ENCODE peak calls at places on chromosomes 7 and 10, in four cellular contexts. Q is H1, P is K562, E is HepG2. T is an unnamed sample.

GRCh38 chr7:138142583-138143201 is 66.4 kb downstream of the AKR1D1 start:
- DNase-seq in Q (no peak), P (no peak), E (no peak), T (no peak)

GRCh38 chr10:132536964-132537712 is 449 bp upstream of the INPP5A start:
- DNase-seq in Q (peak; percentile 100), P (peak; percentile 97), E (peak; percentile 95), T (peak; percentile 84)

GRCh38 chr7:24762771-24763170 is 5.5 kb upstream of the GSDME start:
- DNase-seq in Q (no peak), P (no peak), E (no peak), T (no peak)

GRCh38 chr7:16891874-16892620 is 10.3 kb upstream of the AGR3 start:
- DNase-seq in Q (no peak), P (no peak), E (no peak), T (no peak)

GRCh38 chr7:22137026-22137425 is 191.3 kb upstream of the CDCA7L start:
- DNase-seq in Q (no peak), P (no peak), E (no peak), T (no peak)

GRCh38 chr7:102875700-102876192 is 37.1 kb upstream of the LRRC17 start:
- DNase-seq in Q (no peak), P (peak; percentile 32), E (peak; percentile 82), T (no peak)

GRCh38 chr10:130108934-130109604 is 1.6 kb downstream of the C10orf143 start:
- DNase-seq in Q (no peak), P (no peak), E (no peak), T (no peak)

GRCh38 chr10:19832624-19833507 is 16.6 kb downstream of the PLXDC2 start:
- DNase-seq in Q (no peak), P (no peak), E (no peak), T (no peak)

GRCh38 chr7:8434290-8435002 is 1.0 kb downstream of the NXPH1 start:
- DNase-seq in Q (peak; percentile 79), P (no peak), E (no peak), T (no peak)

GRCh38 chr10:58578366-58578765 is 65.7 kb downstream of the BICC1 start:
- DNase-seq in Q (no peak), P (no peak), E (no peak), T (no peak)

GRCh38 chr10:98029149-98030092 is 1.0 kb downstream of the CRTAC1 start:
- DNase-seq in Q (peak; percentile 61), P (no peak), E (no peak), T (no peak)

DNA sequence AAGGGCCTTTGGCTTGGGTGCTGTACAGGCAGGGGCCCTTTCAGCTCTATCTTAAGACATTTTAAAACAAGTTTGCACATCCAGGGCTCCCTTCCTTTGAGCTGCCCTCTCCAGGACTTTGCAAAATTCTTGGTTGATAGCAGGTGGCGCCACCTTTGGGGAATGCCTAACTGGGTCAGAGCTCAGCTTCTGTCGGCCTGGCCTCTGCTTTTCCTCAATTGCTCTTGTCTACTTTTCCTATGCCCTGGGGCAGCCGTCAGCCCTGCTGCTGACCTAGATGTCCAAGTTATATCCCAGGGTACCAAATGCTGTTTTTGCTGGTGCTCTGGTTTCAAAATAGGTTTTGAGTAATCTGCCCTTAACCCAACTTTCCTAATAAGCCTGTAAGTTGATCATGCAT is 65.8 kb downstream of the APBB1IP start:
- DNase-seq in Q (peak; percentile 55), P (no peak), E (no peak), T (no peak)
- TF ChIP-seq CBX5 in Q (no peak), P (no peak), E (no peak), T (no peak)

GRCh38 chr7:47570649-47571050 is 11.3 kb downstream of the TNS3 start:
- DNase-seq in Q (no peak), P (no peak), E (no peak), T (no peak)
- TF ChIP-seq ATF2 in Q (no peak), P (no peak), E (no peak), T (no peak)

DNA sequence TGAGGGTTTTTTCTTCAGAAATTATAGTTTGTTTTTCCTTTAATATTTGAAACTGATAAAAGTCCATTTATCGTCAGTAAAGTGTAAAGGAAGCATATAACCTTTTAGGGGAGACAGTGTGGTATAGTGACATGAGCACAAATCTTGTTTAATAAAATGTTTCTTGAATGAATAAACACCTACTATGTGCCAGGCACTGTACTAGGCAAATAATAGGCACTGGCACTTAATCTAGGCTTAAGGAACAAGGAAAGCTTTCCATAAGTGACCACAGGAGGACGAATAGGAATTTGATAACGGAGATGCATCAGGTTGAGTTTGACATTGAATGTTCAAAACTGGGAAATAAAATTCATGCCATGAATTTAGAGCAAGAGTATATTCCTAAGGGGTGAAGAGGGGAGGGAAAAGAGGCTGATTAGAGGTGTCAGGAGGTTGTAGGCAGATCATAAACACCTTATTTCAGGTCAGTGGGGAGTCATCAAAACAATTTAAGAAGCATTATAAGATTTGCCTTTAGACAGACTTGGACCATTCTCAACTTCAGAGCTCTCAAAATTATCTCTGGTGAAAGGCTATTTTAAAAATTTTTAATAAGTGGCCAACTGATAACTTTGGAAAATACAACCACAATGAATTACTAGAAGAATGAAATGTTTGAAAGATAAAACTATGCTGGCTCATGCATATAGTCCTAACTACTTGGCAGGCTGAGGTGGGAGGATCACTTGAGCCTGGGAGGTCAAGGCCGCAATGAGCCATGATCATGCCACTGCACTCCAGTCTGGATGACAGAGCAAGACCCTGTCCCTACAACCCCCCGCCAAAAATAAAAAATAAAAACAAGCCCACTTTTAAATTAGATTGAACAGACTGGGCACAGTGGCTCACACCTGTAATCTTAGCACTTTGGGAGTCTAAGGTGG is 22.4 kb downstream of the RALA start:
- DNase-seq in Q (no peak), P (no peak), E (no peak), T (no peak)
- TF ChIP-seq CBX5 in Q (no peak), P (no peak), E (no peak), T (no peak)

GRCh38 chr7:77427996-77428603 is 12.0 kb upstream of the GSAP start:
- DNase-seq in Q (no peak), P (no peak), E (no peak), T (no peak)
- TF ChIP-seq ATF2 in Q (no peak), P (no peak), E (no peak), T (no peak)

GRCh38 chr10:114686013-114686412 is 27.9 kb upstream of the ABLIM1 start:
- DNase-seq in Q (no peak), P (no peak), E (no peak), T (no peak)
- TF ChIP-seq CBX5 in Q (no peak), P (no peak), E (no peak), T (no peak)

GRCh38 chr10:27745719-27746363 is at the start of gene MKX:
- DNase-seq in Q (peak; percentile 93), P (no peak), E (no peak), T (no peak)
- TF ChIP-seq ATF2 in Q (no peak), P (no peak), E (no peak), T (no peak)

GRCh38 chr10:81251457-81252115 is 623.4 kb upstream of the NRG3 start:
- DNase-seq in Q (no peak), P (no peak), E (no peak), T (no peak)
- TF ChIP-seq CBX5 in Q (no peak), P (no peak), E (no peak), T (no peak)

T was measured in GM12878.